ENCODE peak calls at places on chromosomes 2 and 18, in nine cellular contexts. One of them, this sample, is unnamed.

GRCh38 chr18:77081387-77081773 is 51.2 kb downstream of the MBP start:
- DNase-seq in PC-9: no peak
- DNase-seq in LoVo: no peak
- DNase-seq in T-helper 2 cell treated with Interferon-gamma antibody and Interleukin-4, amounts not matched to agents 5 μg/mL and 100 μg/mL, for 36 hours: no peak
- DNase-seq in dorsolateral prefrontal cortex: no peak
- DNase-seq in stimulated activated CD4-positive, alpha-beta T cell treated with anti-CD3 and anti-CD28 coated beads, TNF-alpha, amount 100 ng/mL, for 4 hours: no peak
- DNase-seq in NCI-H774: no peak
- DNase-seq in GM20000: no peak
- DNase-seq in activated effector memory CD4-positive, alpha-beta T cell treated with anti-CD3 and anti-CD28 coated beads, Interleukin-2, amount 50 U/mL, for 16 hours: no peak
- DNase-seq in this sample: no peak

GRCh38 chr18:21831413-21831831 is 90.8 kb downstream of the MIB1 start:
- DNase-seq in NCI-H774: no peak
- DNase-seq in LoVo: no peak
- DNase-seq in activated effector memory CD4-positive, alpha-beta T cell treated with anti-CD3 and anti-CD28 coated beads, Interleukin-2, amount 50 U/mL, for 16 hours: no peak
- DNase-seq in PC-9: no peak
- DNase-seq in stimulated activated CD4-positive, alpha-beta T cell treated with anti-CD3 and anti-CD28 coated beads, TNF-alpha, amount 100 ng/mL, for 4 hours: no peak
- DNase-seq in dorsolateral prefrontal cortex: no peak
- DNase-seq in T-helper 2 cell treated with Interferon-gamma antibody and Interleukin-4, amounts not matched to agents 5 μg/mL and 100 μg/mL, for 36 hours: no peak
- DNase-seq in GM20000: no peak
- DNase-seq in this sample: no peak

GRCh38 chr2:113124181-113124961 is 3.0 kb upstream of the IL1RN start:
- DNase-seq in stimulated activated CD4-positive, alpha-beta T cell treated with anti-CD3 and anti-CD28 coated beads, TNF-alpha, amount 100 ng/mL, for 4 hours: no peak
- DNase-seq in GM20000: peak
- DNase-seq in NCI-H774: no peak
- DNase-seq in T-helper 2 cell treated with Interferon-gamma antibody and Interleukin-4, amounts not matched to agents 5 μg/mL and 100 μg/mL, for 36 hours: no peak
- DNase-seq in PC-9: peak
- DNase-seq in activated effector memory CD4-positive, alpha-beta T cell treated with anti-CD3 and anti-CD28 coated beads, Interleukin-2, amount 50 U/mL, for 16 hours: no peak
- DNase-seq in LoVo: no peak
- DNase-seq in dorsolateral prefrontal cortex: no peak
- DNase-seq in this sample: peak

GRCh38 chr2:143458258-143458954 is 329.2 kb downstream of the ARHGAP15 start:
- DNase-seq in PC-9: no peak
- DNase-seq in LoVo: no peak
- DNase-seq in GM20000: no peak
- DNase-seq in activated effector memory CD4-positive, alpha-beta T cell treated with anti-CD3 and anti-CD28 coated beads, Interleukin-2, amount 50 U/mL, for 16 hours: no peak
- DNase-seq in T-helper 2 cell treated with Interferon-gamma antibody and Interleukin-4, amounts not matched to agents 5 μg/mL and 100 μg/mL, for 36 hours: no peak
- DNase-seq in NCI-H774: no peak
- DNase-seq in stimulated activated CD4-positive, alpha-beta T cell treated with anti-CD3 and anti-CD28 coated beads, TNF-alpha, amount 100 ng/mL, for 4 hours: no peak
- DNase-seq in dorsolateral prefrontal cortex: no peak
- DNase-seq in this sample: no peak

GRCh38 chr2:65177754-65178442 is 48.0 kb upstream of the RAB1A start:
- DNase-seq in activated effector memory CD4-positive, alpha-beta T cell treated with anti-CD3 and anti-CD28 coated beads, Interleukin-2, amount 50 U/mL, for 16 hours: no peak
- DNase-seq in PC-9: no peak
- DNase-seq in LoVo: no peak
- DNase-seq in dorsolateral prefrontal cortex: no peak
- DNase-seq in stimulated activated CD4-positive, alpha-beta T cell treated with anti-CD3 and anti-CD28 coated beads, TNF-alpha, amount 100 ng/mL, for 4 hours: no peak
- DNase-seq in GM20000: no peak
- DNase-seq in NCI-H774: no peak
- DNase-seq in T-helper 2 cell treated with Interferon-gamma antibody and Interleukin-4, amounts not matched to agents 5 μg/mL and 100 μg/mL, for 36 hours: no peak
- DNase-seq in this sample: no peak

GRCh38 chr18:32470136-32470712 is 458 bp downstream of the GAREM1 start:
- DNase-seq in dorsolateral prefrontal cortex: no peak
- DNase-seq in LoVo: peak
- DNase-seq in T-helper 2 cell treated with Interferon-gamma antibody and Interleukin-4, amounts not matched to agents 5 μg/mL and 100 μg/mL, for 36 hours: no peak
- DNase-seq in PC-9: no peak
- DNase-seq in GM20000: peak
- DNase-seq in NCI-H774: peak
- DNase-seq in stimulated activated CD4-positive, alpha-beta T cell treated with anti-CD3 and anti-CD28 coated beads, TNF-alpha, amount 100 ng/mL, for 4 hours: no peak
- DNase-seq in activated effector memory CD4-positive, alpha-beta T cell treated with anti-CD3 and anti-CD28 coated beads, Interleukin-2, amount 50 U/mL, for 16 hours: no peak
- DNase-seq in this sample: peak

GRCh38 chr2:69774984-69775982 is 33.3 kb downstream of the ANXA4 start:
- DNase-seq in stimulated activated CD4-positive, alpha-beta T cell treated with anti-CD3 and anti-CD28 coated beads, TNF-alpha, amount 100 ng/mL, for 4 hours: no peak
- DNase-seq in NCI-H774: no peak
- DNase-seq in T-helper 2 cell treated with Interferon-gamma antibody and Interleukin-4, amounts not matched to agents 5 μg/mL and 100 μg/mL, for 36 hours: peak
- DNase-seq in GM20000: peak
- DNase-seq in activated effector memory CD4-positive, alpha-beta T cell treated with anti-CD3 and anti-CD28 coated beads, Interleukin-2, amount 50 U/mL, for 16 hours: no peak
- DNase-seq in LoVo: no peak
- DNase-seq in dorsolateral prefrontal cortex: no peak
- DNase-seq in PC-9: no peak
- DNase-seq in this sample: no peak

GRCh38 chr2:58762176-58762781 is 521.2 kb upstream of the FANCL start:
- DNase-seq in stimulated activated CD4-positive, alpha-beta T cell treated with anti-CD3 and anti-CD28 coated beads, TNF-alpha, amount 100 ng/mL, for 4 hours: no peak
- DNase-seq in PC-9: peak
- DNase-seq in T-helper 2 cell treated with Interferon-gamma antibody and Interleukin-4, amounts not matched to agents 5 μg/mL and 100 μg/mL, for 36 hours: no peak
- DNase-seq in dorsolateral prefrontal cortex: peak
- DNase-seq in NCI-H774: peak
- DNase-seq in LoVo: peak
- DNase-seq in activated effector memory CD4-positive, alpha-beta T cell treated with anti-CD3 and anti-CD28 coated beads, Interleukin-2, amount 50 U/mL, for 16 hours: no peak
- DNase-seq in GM20000: peak
- DNase-seq in this sample: peak

GRCh38 chr2:46506131-46506706 is 26.9 kb downstream of the TMEM247 start:
- DNase-seq in GM20000: no peak
- DNase-seq in stimulated activated CD4-positive, alpha-beta T cell treated with anti-CD3 and anti-CD28 coated beads, TNF-alpha, amount 100 ng/mL, for 4 hours: no peak
- DNase-seq in T-helper 2 cell treated with Interferon-gamma antibody and Interleukin-4, amounts not matched to agents 5 μg/mL and 100 μg/mL, for 36 hours: no peak
- DNase-seq in NCI-H774: no peak
- DNase-seq in dorsolateral prefrontal cortex: no peak
- DNase-seq in activated effector memory CD4-positive, alpha-beta T cell treated with anti-CD3 and anti-CD28 coated beads, Interleukin-2, amount 50 U/mL, for 16 hours: no peak
- DNase-seq in LoVo: no peak
- DNase-seq in PC-9: no peak
- DNase-seq in this sample: no peak

GRCh38 chr2:34533585-34534225 is 934.6 kb upstream of the FAM98A start:
- DNase-seq in T-helper 2 cell treated with Interferon-gamma antibody and Interleukin-4, amounts not matched to agents 5 μg/mL and 100 μg/mL, for 36 hours: no peak
- DNase-seq in stimulated activated CD4-positive, alpha-beta T cell treated with anti-CD3 and anti-CD28 coated beads, TNF-alpha, amount 100 ng/mL, for 4 hours: no peak
- DNase-seq in LoVo: no peak
- DNase-seq in NCI-H774: no peak
- DNase-seq in PC-9: no peak
- DNase-seq in dorsolateral prefrontal cortex: no peak
- DNase-seq in activated effector memory CD4-positive, alpha-beta T cell treated with anti-CD3 and anti-CD28 coated beads, Interleukin-2, amount 50 U/mL, for 16 hours: no peak
- DNase-seq in GM20000: no peak
- DNase-seq in this sample: no peak

GRCh38 chr2:157439792-157440186 is 4.1 kb downstream of the CYTIP start:
- DNase-seq in LoVo: no peak
- DNase-seq in NCI-H774: no peak
- DNase-seq in T-helper 2 cell treated with Interferon-gamma antibody and Interleukin-4, amounts not matched to agents 5 μg/mL and 100 μg/mL, for 36 hours: peak
- DNase-seq in dorsolateral prefrontal cortex: no peak
- DNase-seq in stimulated activated CD4-positive, alpha-beta T cell treated with anti-CD3 and anti-CD28 coated beads, TNF-alpha, amount 100 ng/mL, for 4 hours: no peak
- DNase-seq in GM20000: peak
- DNase-seq in activated effector memory CD4-positive, alpha-beta T cell treated with anti-CD3 and anti-CD28 coated beads, Interleukin-2, amount 50 U/mL, for 16 hours: peak
- DNase-seq in PC-9: no peak
- DNase-seq in this sample: no peak

GRCh38 chr18:48952287-48953095 is 1.7 kb upstream of the SMAD7 start:
- DNase-seq in stimulated activated CD4-positive, alpha-beta T cell treated with anti-CD3 and anti-CD28 coated beads, TNF-alpha, amount 100 ng/mL, for 4 hours: no peak
- DNase-seq in LoVo: peak
- DNase-seq in T-helper 2 cell treated with Interferon-gamma antibody and Interleukin-4, amounts not matched to agents 5 μg/mL and 100 μg/mL, for 36 hours: peak
- DNase-seq in PC-9: peak
- DNase-seq in dorsolateral prefrontal cortex: peak
- DNase-seq in activated effector memory CD4-positive, alpha-beta T cell treated with anti-CD3 and anti-CD28 coated beads, Interleukin-2, amount 50 U/mL, for 16 hours: peak
- DNase-seq in NCI-H774: peak
- DNase-seq in GM20000: peak
- DNase-seq in this sample: peak

GRCh38 chr18:49878996-49879585 is 65.8 kb upstream of the ACAA2 start:
- DNase-seq in T-helper 2 cell treated with Interferon-gamma antibody and Interleukin-4, amounts not matched to agents 5 μg/mL and 100 μg/mL, for 36 hours: no peak
- DNase-seq in activated effector memory CD4-positive, alpha-beta T cell treated with anti-CD3 and anti-CD28 coated beads, Interleukin-2, amount 50 U/mL, for 16 hours: peak
- DNase-seq in NCI-H774: no peak
- DNase-seq in dorsolateral prefrontal cortex: no peak
- DNase-seq in LoVo: no peak
- DNase-seq in GM20000: no peak
- DNase-seq in PC-9: no peak
- DNase-seq in stimulated activated CD4-positive, alpha-beta T cell treated with anti-CD3 and anti-CD28 coated beads, TNF-alpha, amount 100 ng/mL, for 4 hours: no peak
- DNase-seq in this sample: no peak

GRCh38 chr2:112692496-112692911 is 28.3 kb upstream of the NT5DC4 start:
- DNase-seq in PC-9: peak
- DNase-seq in NCI-H774: no peak
- DNase-seq in stimulated activated CD4-positive, alpha-beta T cell treated with anti-CD3 and anti-CD28 coated beads, TNF-alpha, amount 100 ng/mL, for 4 hours: peak
- DNase-seq in LoVo: peak
- DNase-seq in T-helper 2 cell treated with Interferon-gamma antibody and Interleukin-4, amounts not matched to agents 5 μg/mL and 100 μg/mL, for 36 hours: peak
- DNase-seq in activated effector memory CD4-positive, alpha-beta T cell treated with anti-CD3 and anti-CD28 coated beads, Interleukin-2, amount 50 U/mL, for 16 hours: peak
- DNase-seq in GM20000: peak
- DNase-seq in dorsolateral prefrontal cortex: no peak
- DNase-seq in this sample: peak

GRCh38 chr2:20617081-20617575 is 33.8 kb downstream of the HS1BP3 start:
- DNase-seq in activated effector memory CD4-positive, alpha-beta T cell treated with anti-CD3 and anti-CD28 coated beads, Interleukin-2, amount 50 U/mL, for 16 hours: peak
- DNase-seq in LoVo: no peak
- DNase-seq in GM20000: no peak
- DNase-seq in NCI-H774: no peak
- DNase-seq in T-helper 2 cell treated with Interferon-gamma antibody and Interleukin-4, amounts not matched to agents 5 μg/mL and 100 μg/mL, for 36 hours: no peak
- DNase-seq in PC-9: no peak
- DNase-seq in dorsolateral prefrontal cortex: peak
- DNase-seq in stimulated activated CD4-positive, alpha-beta T cell treated with anti-CD3 and anti-CD28 coated beads, TNF-alpha, amount 100 ng/mL, for 4 hours: no peak
- DNase-seq in this sample: no peak

GRCh38 chr2:194104687-194105086 is 1552.3 kb upstream of the SLC39A10 start:
- DNase-seq in activated effector memory CD4-positive, alpha-beta T cell treated with anti-CD3 and anti-CD28 coated beads, Interleukin-2, amount 50 U/mL, for 16 hours: no peak
- DNase-seq in NCI-H774: no peak
- DNase-seq in dorsolateral prefrontal cortex: no peak
- DNase-seq in T-helper 2 cell treated with Interferon-gamma antibody and Interleukin-4, amounts not matched to agents 5 μg/mL and 100 μg/mL, for 36 hours: no peak
- DNase-seq in stimulated activated CD4-positive, alpha-beta T cell treated with anti-CD3 and anti-CD28 coated beads, TNF-alpha, amount 100 ng/mL, for 4 hours: no peak
- DNase-seq in GM20000: peak
- DNase-seq in LoVo: no peak
- DNase-seq in PC-9: no peak
- DNase-seq in this sample: no peak

GRCh38 chr2:61582191-61582590 is 44.0 kb upstream of the XPO1 start:
- DNase-seq in PC-9: no peak
- DNase-seq in GM20000: peak
- DNase-seq in activated effector memory CD4-positive, alpha-beta T cell treated with anti-CD3 and anti-CD28 coated beads, Interleukin-2, amount 50 U/mL, for 16 hours: no peak
- DNase-seq in dorsolateral prefrontal cortex: no peak
- DNase-seq in T-helper 2 cell treated with Interferon-gamma antibody and Interleukin-4, amounts not matched to agents 5 μg/mL and 100 μg/mL, for 36 hours: no peak
- DNase-seq in stimulated activated CD4-positive, alpha-beta T cell treated with anti-CD3 and anti-CD28 coated beads, TNF-alpha, amount 100 ng/mL, for 4 hours: no peak
- DNase-seq in NCI-H774: no peak
- DNase-seq in LoVo: no peak
- DNase-seq in this sample: no peak

GRCh38 chr2:175619591-175619990 is 382.5 kb downstream of the LNPK start:
- DNase-seq in PC-9: no peak
- DNase-seq in LoVo: peak
- DNase-seq in stimulated activated CD4-positive, alpha-beta T cell treated with anti-CD3 and anti-CD28 coated beads, TNF-alpha, amount 100 ng/mL, for 4 hours: no peak
- DNase-seq in T-helper 2 cell treated with Interferon-gamma antibody and Interleukin-4, amounts not matched to agents 5 μg/mL and 100 μg/mL, for 36 hours: no peak
- DNase-seq in GM20000: no peak
- DNase-seq in NCI-H774: no peak
- DNase-seq in activated effector memory CD4-positive, alpha-beta T cell treated with anti-CD3 and anti-CD28 coated beads, Interleukin-2, amount 50 U/mL, for 16 hours: no peak
- DNase-seq in dorsolateral prefrontal cortex: no peak
- DNase-seq in this sample: no peak

GRCh38 chr18:22601481-22601880 is 183.8 kb upstream of the CTAGE1 start:
- DNase-seq in NCI-H774: no peak
- DNase-seq in GM20000: no peak
- DNase-seq in stimulated activated CD4-positive, alpha-beta T cell treated with anti-CD3 and anti-CD28 coated beads, TNF-alpha, amount 100 ng/mL, for 4 hours: no peak
- DNase-seq in dorsolateral prefrontal cortex: no peak
- DNase-seq in PC-9: no peak
- DNase-seq in activated effector memory CD4-positive, alpha-beta T cell treated with anti-CD3 and anti-CD28 coated beads, Interleukin-2, amount 50 U/mL, for 16 hours: no peak
- DNase-seq in T-helper 2 cell treated with Interferon-gamma antibody and Interleukin-4, amounts not matched to agents 5 μg/mL and 100 μg/mL, for 36 hours: no peak
- DNase-seq in LoVo: no peak
- DNase-seq in this sample: no peak

GRCh38 chr2:41966431-41966893 is 81.4 kb upstream of the PKDCC start:
- DNase-seq in dorsolateral prefrontal cortex: peak
- DNase-seq in T-helper 2 cell treated with Interferon-gamma antibody and Interleukin-4, amounts not matched to agents 5 μg/mL and 100 μg/mL, for 36 hours: no peak
- DNase-seq in activated effector memory CD4-positive, alpha-beta T cell treated with anti-CD3 and anti-CD28 coated beads, Interleukin-2, amount 50 U/mL, for 16 hours: no peak
- DNase-seq in PC-9: peak
- DNase-seq in GM20000: no peak
- DNase-seq in stimulated activated CD4-positive, alpha-beta T cell treated with anti-CD3 and anti-CD28 coated beads, TNF-alpha, amount 100 ng/mL, for 4 hours: no peak
- DNase-seq in LoVo: peak
- DNase-seq in NCI-H774: peak
- DNase-seq in this sample: peak

GRCh38 chr2:180622122-180622918 is 358.1 kb upstream of the UBE2E3 start:
- DNase-seq in LoVo: no peak
- DNase-seq in NCI-H774: no peak
- DNase-seq in dorsolateral prefrontal cortex: no peak
- DNase-seq in stimulated activated CD4-positive, alpha-beta T cell treated with anti-CD3 and anti-CD28 coated beads, TNF-alpha, amount 100 ng/mL, for 4 hours: no peak
- DNase-seq in activated effector memory CD4-positive, alpha-beta T cell treated with anti-CD3 and anti-CD28 coated beads, Interleukin-2, amount 50 U/mL, for 16 hours: no peak
- DNase-seq in PC-9: no peak
- DNase-seq in GM20000: no peak
- DNase-seq in T-helper 2 cell treated with Interferon-gamma antibody and Interleukin-4, amounts not matched to agents 5 μg/mL and 100 μg/mL, for 36 hours: no peak
- DNase-seq in this sample: no peak

GRCh38 chr2:164593959-164594358 is 27.3 kb downstream of the GRB14 start:
- DNase-seq in NCI-H774: no peak
- DNase-seq in activated effector memory CD4-positive, alpha-beta T cell treated with anti-CD3 and anti-CD28 coated beads, Interleukin-2, amount 50 U/mL, for 16 hours: no peak
- DNase-seq in T-helper 2 cell treated with Interferon-gamma antibody and Interleukin-4, amounts not matched to agents 5 μg/mL and 100 μg/mL, for 36 hours: no peak
- DNase-seq in LoVo: no peak
- DNase-seq in stimulated activated CD4-positive, alpha-beta T cell treated with anti-CD3 and anti-CD28 coated beads, TNF-alpha, amount 100 ng/mL, for 4 hours: no peak
- DNase-seq in PC-9: no peak
- DNase-seq in dorsolateral prefrontal cortex: no peak
- DNase-seq in GM20000: no peak
- DNase-seq in this sample: no peak

GRCh38 chr18:59509477-59510173 is 150.6 kb upstream of the LMAN1 start:
- DNase-seq in PC-9: no peak
- DNase-seq in stimulated activated CD4-positive, alpha-beta T cell treated with anti-CD3 and anti-CD28 coated beads, TNF-alpha, amount 100 ng/mL, for 4 hours: no peak
- DNase-seq in NCI-H774: no peak
- DNase-seq in GM20000: no peak
- DNase-seq in activated effector memory CD4-positive, alpha-beta T cell treated with anti-CD3 and anti-CD28 coated beads, Interleukin-2, amount 50 U/mL, for 16 hours: no peak
- DNase-seq in LoVo: no peak
- DNase-seq in T-helper 2 cell treated with Interferon-gamma antibody and Interleukin-4, amounts not matched to agents 5 μg/mL and 100 μg/mL, for 36 hours: no peak
- DNase-seq in dorsolateral prefrontal cortex: no peak
- DNase-seq in this sample: no peak

GRCh38 chr2:9560628-9561027 is 5.0 kb upstream of the ADAM17 start:
- DNase-seq in T-helper 2 cell treated with Interferon-gamma antibody and Interleukin-4, amounts not matched to agents 5 μg/mL and 100 μg/mL, for 36 hours: no peak
- DNase-seq in stimulated activated CD4-positive, alpha-beta T cell treated with anti-CD3 and anti-CD28 coated beads, TNF-alpha, amount 100 ng/mL, for 4 hours: no peak
- DNase-seq in PC-9: no peak
- DNase-seq in dorsolateral prefrontal cortex: no peak
- DNase-seq in LoVo: no peak
- DNase-seq in activated effector memory CD4-positive, alpha-beta T cell treated with anti-CD3 and anti-CD28 coated beads, Interleukin-2, amount 50 U/mL, for 16 hours: no peak
- DNase-seq in GM20000: no peak
- DNase-seq in NCI-H774: no peak
- DNase-seq in this sample: no peak

GRCh38 chr2:13576634-13577033 is 859.9 kb downstream of the TRIB2 start:
- DNase-seq in T-helper 2 cell treated with Interferon-gamma antibody and Interleukin-4, amounts not matched to agents 5 μg/mL and 100 μg/mL, for 36 hours: no peak
- DNase-seq in GM20000: no peak
- DNase-seq in LoVo: no peak
- DNase-seq in PC-9: no peak
- DNase-seq in stimulated activated CD4-positive, alpha-beta T cell treated with anti-CD3 and anti-CD28 coated beads, TNF-alpha, amount 100 ng/mL, for 4 hours: no peak
- DNase-seq in NCI-H774: no peak
- DNase-seq in activated effector memory CD4-positive, alpha-beta T cell treated with anti-CD3 and anti-CD28 coated beads, Interleukin-2, amount 50 U/mL, for 16 hours: no peak
- DNase-seq in dorsolateral prefrontal cortex: no peak
- DNase-seq in this sample: no peak

GRCh38 chr2:103887625-103888024 is 966.3 kb upstream of the POU3F3 start:
- DNase-seq in dorsolateral prefrontal cortex: no peak
- DNase-seq in LoVo: no peak
- DNase-seq in T-helper 2 cell treated with Interferon-gamma antibody and Interleukin-4, amounts not matched to agents 5 μg/mL and 100 μg/mL, for 36 hours: no peak
- DNase-seq in PC-9: no peak
- DNase-seq in NCI-H774: no peak
- DNase-seq in stimulated activated CD4-positive, alpha-beta T cell treated with anti-CD3 and anti-CD28 coated beads, TNF-alpha, amount 100 ng/mL, for 4 hours: no peak
- DNase-seq in GM20000: no peak
- DNase-seq in activated effector memory CD4-positive, alpha-beta T cell treated with anti-CD3 and anti-CD28 coated beads, Interleukin-2, amount 50 U/mL, for 16 hours: no peak
- DNase-seq in this sample: no peak

GRCh38 chr2:204560902-204561301 is 15.6 kb downstream of the PARD3B start:
- DNase-seq in GM20000: no peak
- DNase-seq in NCI-H774: no peak
- DNase-seq in PC-9: no peak
- DNase-seq in LoVo: no peak
- DNase-seq in stimulated activated CD4-positive, alpha-beta T cell treated with anti-CD3 and anti-CD28 coated beads, TNF-alpha, amount 100 ng/mL, for 4 hours: no peak
- DNase-seq in T-helper 2 cell treated with Interferon-gamma antibody and Interleukin-4, amounts not matched to agents 5 μg/mL and 100 μg/mL, for 36 hours: no peak
- DNase-seq in activated effector memory CD4-positive, alpha-beta T cell treated with anti-CD3 and anti-CD28 coated beads, Interleukin-2, amount 50 U/mL, for 16 hours: no peak
- DNase-seq in dorsolateral prefrontal cortex: no peak
- DNase-seq in this sample: no peak

GRCh38 chr2:149598014-149598395 is 10.4 kb upstream of the MMADHC start:
- DNase-seq in dorsolateral prefrontal cortex: no peak
- DNase-seq in PC-9: no peak
- DNase-seq in activated effector memory CD4-positive, alpha-beta T cell treated with anti-CD3 and anti-CD28 coated beads, Interleukin-2, amount 50 U/mL, for 16 hours: no peak
- DNase-seq in stimulated activated CD4-positive, alpha-beta T cell treated with anti-CD3 and anti-CD28 coated beads, TNF-alpha, amount 100 ng/mL, for 4 hours: no peak
- DNase-seq in LoVo: no peak
- DNase-seq in GM20000: no peak
- DNase-seq in T-helper 2 cell treated with Interferon-gamma antibody and Interleukin-4, amounts not matched to agents 5 μg/mL and 100 μg/mL, for 36 hours: no peak
- DNase-seq in NCI-H774: no peak
- DNase-seq in this sample: no peak

GRCh38 chr2:78811955-78812610 is 213.4 kb upstream of the REG3G start:
- DNase-seq in activated effector memory CD4-positive, alpha-beta T cell treated with anti-CD3 and anti-CD28 coated beads, Interleukin-2, amount 50 U/mL, for 16 hours: no peak
- DNase-seq in GM20000: no peak
- DNase-seq in dorsolateral prefrontal cortex: no peak
- DNase-seq in NCI-H774: no peak
- DNase-seq in stimulated activated CD4-positive, alpha-beta T cell treated with anti-CD3 and anti-CD28 coated beads, TNF-alpha, amount 100 ng/mL, for 4 hours: no peak
- DNase-seq in PC-9: no peak
- DNase-seq in LoVo: no peak
- DNase-seq in T-helper 2 cell treated with Interferon-gamma antibody and Interleukin-4, amounts not matched to agents 5 μg/mL and 100 μg/mL, for 36 hours: no peak
- DNase-seq in this sample: no peak

GRCh38 chr18:1408331-1408835 is 503.7 kb downstream of the ADCYAP1 start:
- DNase-seq in LoVo: no peak
- DNase-seq in NCI-H774: no peak
- DNase-seq in GM20000: no peak
- DNase-seq in PC-9: no peak
- DNase-seq in stimulated activated CD4-positive, alpha-beta T cell treated with anti-CD3 and anti-CD28 coated beads, TNF-alpha, amount 100 ng/mL, for 4 hours: no peak
- DNase-seq in dorsolateral prefrontal cortex: no peak
- DNase-seq in activated effector memory CD4-positive, alpha-beta T cell treated with anti-CD3 and anti-CD28 coated beads, Interleukin-2, amount 50 U/mL, for 16 hours: no peak
- DNase-seq in T-helper 2 cell treated with Interferon-gamma antibody and Interleukin-4, amounts not matched to agents 5 μg/mL and 100 μg/mL, for 36 hours: no peak
- DNase-seq in this sample: no peak

GRCh38 chr18:79558196-79559120 is 121.1 kb upstream of the CTDP1 start:
- DNase-seq in activated effector memory CD4-positive, alpha-beta T cell treated with anti-CD3 and anti-CD28 coated beads, Interleukin-2, amount 50 U/mL, for 16 hours: no peak
- DNase-seq in PC-9: no peak
- DNase-seq in dorsolateral prefrontal cortex: no peak
- DNase-seq in LoVo: no peak
- DNase-seq in GM20000: no peak
- DNase-seq in NCI-H774: no peak
- DNase-seq in T-helper 2 cell treated with Interferon-gamma antibody and Interleukin-4, amounts not matched to agents 5 μg/mL and 100 μg/mL, for 36 hours: no peak
- DNase-seq in stimulated activated CD4-positive, alpha-beta T cell treated with anti-CD3 and anti-CD28 coated beads, TNF-alpha, amount 100 ng/mL, for 4 hours: no peak
- DNase-seq in this sample: no peak

This sample was measured in Calu3.